ENCODE peak calls at places on chromosomes 1 and 21, in four cellular contexts. X is fibroblast of lung, K is endothelial cell of umbilical vein, N is OCI-LY7. C is an unnamed sample.

GRCh38 chr1:199512037-199512710 is 515.3 kb upstream of the NR5A2 start:
- DNase-seq in K (no peak), N (peak), X (no peak), C (peak)

GRCh38 chr1:48870596-48870995 is 93.9 kb upstream of the BEND5 start:
- DNase-seq in N (peak), X (no peak), K (no peak), C (peak)

GRCh38 chr1:194233069-194233468 is 1046.7 kb upstream of the B3GALT2 start:
- DNase-seq in K (peak), X (peak), N (no peak), C (no peak)

GRCh38 chr1:246142320-246142893 is 364.7 kb downstream of the SMYD3 start:
- DNase-seq in X (peak), N (no peak), K (peak), C (no peak)

GRCh38 chr1:25672763-25673409 is 56.3 kb downstream of the MAN1C1 start:
- DNase-seq in K (no peak), N (no peak), X (no peak), C (no peak)

GRCh38 chr1:40182956-40183710 is 21.9 kb downstream of the RLF start:
- DNase-seq in X (peak), N (peak), K (peak), C (no peak)

GRCh38 chr1:235887676-235888075 is 21.0 kb upstream of the LYST start:
- DNase-seq in K (no peak), N (no peak), X (no peak), C (no peak)

GRCh38 chr21:32726742-32727477 is 903 bp downstream of the SYNJ1 start:
- DNase-seq in K (peak), X (peak), N (peak), C (peak)

GRCh38 chr1:110153407-110153950 is 3.2 kb downstream of the SLC6A17 start:
- DNase-seq in N (no peak), X (no peak), K (no peak), C (no peak)

GRCh38 chr1:221869759-221870158 is 127.9 kb upstream of the DUSP10 start:
- DNase-seq in N (no peak), K (no peak), X (peak), C (no peak)

GRCh38 chr1:11537380-11537764 is 58.4 kb downstream of the DISP3 start:
- DNase-seq in N (no peak), K (no peak), X (no peak), C (no peak)

GRCh38 chr21:27419153-27419552 is 452.3 kb upstream of the ADAMTS5 start:
- DNase-seq in K (peak), N (no peak), X (peak), C (no peak)

GRCh38 chr1:22806584-22806983 is 95.9 kb downstream of the EPHB2 start:
- DNase-seq in K (no peak), X (no peak), N (no peak), C (no peak)

GRCh38 chr1:228899421-228899956 is 164.2 kb downstream of the RHOU start:
- DNase-seq in X (no peak), N (no peak), K (no peak), C (no peak)

GRCh38 chr1:27342778-27343638 is 1.2 kb downstream of the SYTL1 start:
- DNase-seq in X (no peak), N (peak), K (no peak), C (peak)

GRCh38 chr21:33924766-33925100 is 9.1 kb upstream of the ATP5PO start:
- DNase-seq in X (no peak), N (no peak), K (no peak), C (no peak)

GRCh38 chr1:150564051-150564991 is 15.1 kb downstream of the MCL1 start:
- DNase-seq in X (peak), N (no peak), K (no peak), C (no peak)
- H3K4me2 ChIP-seq in X (no peak), N (peak), K (no peak), C (no peak)

DNA sequence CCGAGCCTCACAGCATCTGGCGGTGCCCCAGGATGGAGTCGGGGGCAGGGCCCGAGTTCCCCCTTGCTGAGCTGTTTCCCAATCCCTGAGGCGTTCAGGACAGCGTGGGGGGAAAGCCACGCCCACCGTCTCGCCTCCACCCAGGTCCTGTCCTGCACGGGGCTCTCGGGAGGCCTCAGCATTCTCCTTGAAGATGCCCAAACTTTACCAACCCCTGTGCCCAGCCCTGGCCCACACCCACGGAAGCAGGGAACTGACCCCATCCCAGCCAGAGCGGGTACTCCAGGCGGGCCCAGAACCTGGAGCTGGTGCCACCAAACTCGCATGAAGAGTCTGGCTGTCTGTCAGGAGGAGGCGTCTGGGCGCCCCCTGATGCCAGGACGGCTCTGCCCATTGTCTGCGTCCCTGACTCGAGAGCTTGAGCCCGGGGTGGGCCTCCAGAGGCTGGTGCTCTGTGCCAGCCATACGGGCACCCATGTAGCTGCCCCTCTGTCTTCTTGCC is 35.3 kb upstream of the POFUT2 start:
- DNase-seq in N (no peak), X (peak), K (no peak), C (no peak)
- H2AFZ ChIP-seq in N (no peak), X (no peak), K (no peak), C (no peak)

DNA sequence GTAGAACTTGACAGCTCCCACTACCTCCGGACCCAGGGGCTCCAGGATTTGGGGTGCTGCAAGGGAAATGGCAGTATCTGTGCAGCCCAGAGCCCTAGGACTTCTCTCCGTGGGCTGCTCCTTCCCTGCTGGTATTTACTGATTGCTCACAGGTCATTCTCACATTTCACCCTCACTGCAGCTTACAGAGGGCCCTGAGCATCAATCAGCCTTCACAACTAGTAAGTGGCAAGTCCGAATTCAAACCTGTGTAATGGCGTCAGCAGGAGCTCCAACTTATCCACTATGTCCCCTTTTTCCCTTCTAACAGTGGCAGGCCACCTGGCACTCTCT is 32.4 kb downstream of the PIK3C2B start:
- DNase-seq in X (no peak), K (no peak), N (no peak), C (no peak)
- H3K4me3 ChIP-seq in X (no peak), K (no peak), N (peak), C (peak)

GRCh38 chr1:33470495-33471012 is 1.9 kb upstream of the ZSCAN20 start:
- DNase-seq in N (peak), X (peak), K (peak), C (peak)
- H3K4me2 ChIP-seq in N (peak), X (no peak), K (no peak), C (no peak)

GRCh38 chr1:214386747-214387146 is 105.8 kb downstream of the SMYD2 start:
- DNase-seq in N (no peak), K (no peak), X (peak), C (no peak)
- H2AFZ ChIP-seq in N (no peak), K (no peak), X (no peak), C (no peak)

DNA sequence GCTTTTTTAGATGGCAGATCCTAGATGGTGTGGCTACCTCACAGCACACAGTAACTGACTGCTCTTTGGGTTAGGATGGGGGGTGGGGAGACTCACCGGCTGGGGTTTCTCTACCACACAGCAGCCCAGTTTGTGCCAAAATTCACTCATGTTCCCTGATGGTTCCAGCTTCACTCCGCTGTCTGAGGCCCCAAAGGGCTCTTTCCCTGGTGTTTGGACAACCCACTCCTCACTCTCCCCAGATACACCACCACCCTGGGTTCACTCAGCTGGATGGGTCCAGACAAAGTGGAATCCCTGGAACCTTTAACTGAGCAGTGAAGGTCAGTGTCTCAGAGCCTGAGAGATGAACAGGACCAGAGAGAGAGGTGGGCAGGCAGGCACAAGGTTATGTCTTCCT is 3.8 kb downstream of the CDC42SE1 start:
- DNase-seq in X (no peak), N (no peak), K (no peak), C (no peak)
- H3K4me3 ChIP-seq in X (no peak), N (no peak), K (no peak), C (no peak)

DNA sequence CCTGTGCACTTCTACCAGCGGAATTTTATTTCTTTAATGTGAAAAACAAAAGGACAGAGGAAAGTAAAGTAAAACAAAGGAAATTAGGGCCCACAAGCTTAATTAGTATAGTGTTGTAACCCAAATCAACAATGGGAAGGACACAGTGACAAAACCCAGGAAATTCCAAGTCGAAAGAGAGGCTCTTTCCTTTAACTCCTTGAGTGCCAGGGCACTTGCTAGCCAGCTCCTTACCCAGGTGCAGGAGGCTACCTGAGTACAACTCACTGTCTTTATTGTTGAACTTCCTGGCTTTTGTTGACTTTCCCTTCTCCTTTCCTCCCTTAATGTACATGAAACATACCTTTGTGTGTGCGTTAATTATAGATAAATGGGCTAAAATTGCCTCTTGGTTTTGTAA is 55.0 kb downstream of the PEX14 start:
- DNase-seq in X (no peak), N (no peak), K (peak), C (no peak)
- H3K4me2 ChIP-seq in X (peak), N (no peak), K (peak), C (no peak)

DNA sequence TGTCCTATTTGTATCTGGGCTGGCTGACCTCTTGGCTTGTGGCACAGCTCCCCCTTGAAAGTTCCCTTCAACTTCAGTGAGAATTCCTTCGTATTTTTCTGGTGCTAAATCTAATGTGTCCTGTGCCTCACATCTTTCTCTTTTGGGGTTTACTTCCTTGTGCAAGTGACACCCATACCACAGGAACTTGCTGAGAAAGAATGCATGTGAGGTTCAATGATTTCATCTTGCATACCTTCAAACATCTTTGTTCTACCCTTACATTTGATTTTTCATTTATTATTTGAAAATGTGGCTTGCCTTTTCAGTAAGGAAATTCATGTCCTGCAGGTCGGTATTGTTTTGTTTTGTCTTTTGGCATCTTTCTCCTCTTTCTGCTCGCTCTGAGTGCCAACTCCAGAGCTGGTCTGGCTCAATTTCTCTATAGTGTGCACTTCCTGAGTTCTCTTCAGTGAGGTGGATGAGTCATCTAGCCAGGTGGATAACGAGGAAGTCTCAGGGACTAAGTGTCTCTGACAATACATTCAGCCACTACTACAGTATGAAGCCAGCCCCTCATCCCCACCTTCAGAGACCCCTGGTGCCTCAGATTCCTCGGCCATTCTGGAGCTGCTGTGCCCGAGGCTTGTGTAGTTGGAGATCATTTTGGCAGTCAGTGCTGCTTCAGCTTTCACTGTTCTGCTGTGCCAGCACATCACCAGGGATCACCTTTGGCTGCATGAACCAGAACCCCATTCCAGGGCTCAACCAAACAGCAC is 59.4 kb downstream of the RIPK4 start:
- DNase-seq in N (no peak), X (no peak), K (no peak), C (peak)
- H2AFZ ChIP-seq in N (no peak), X (no peak), K (no peak), C (peak)

C was measured in DND-41.